ENCODE peak calls at places on chromosome 9, in nine cellular contexts. M is CD8-positive, alpha-beta T cell; B is A673; L is ovary; J is MM.1S; S is stomach; O is cardiac muscle cell; N is left ventricle myocardium inferior; Z is sigmoid colon. P is an unnamed sample.
A peak's percentile ranks its signal among the peaks of the same experiment; 100 is the strongest.

GRCh38 chr9:125889524-125890473 is 142.6 kb downstream of the PBX3 start:
- DNase-seq in M (peak; percentile 58), B (peak; percentile 47), L (peak; percentile 72), J (no peak), S (peak; percentile 43), O (peak; percentile 73), N (peak; percentile 39), Z (peak; percentile 61), P (no peak)

GRCh38 chr9:129640086-129640870 is 1.7 kb downstream of the ASB6 start:
- DNase-seq in M (no peak), B (peak; percentile 98), L (peak; percentile 60), J (no peak), S (peak; percentile 59), O (peak; percentile 46), N (no peak), Z (no peak), P (no peak)

GRCh38 chr9:20012232-20012631 is 223.4 kb upstream of the SLC24A2 start:
- DNase-seq in M (no peak), B (no peak), L (no peak), J (no peak), S (no peak), O (no peak), N (no peak), Z (no peak), P (no peak)

GRCh38 chr9:70003786-70004185 is 39.9 kb upstream of the MAMDC2 start:
- DNase-seq in M (no peak), B (no peak), L (no peak), J (no peak), S (no peak), O (peak; percentile 12), N (no peak), Z (no peak), P (no peak)

GRCh38 chr9:35695801-35696420 is 6.2 kb upstream of the TPM2 start:
- DNase-seq in M (no peak), B (no peak), L (no peak), J (no peak), S (peak; percentile 65), O (no peak), N (no peak), Z (peak; percentile 52), P (no peak)

GRCh38 chr9:110521211-110521610 is 58.3 kb downstream of the SVEP1 start:
- DNase-seq in M (no peak), B (peak; percentile 56), L (no peak), J (no peak), S (no peak), O (no peak), N (no peak), Z (no peak), P (no peak)

GRCh38 chr9:87497080-87497603 is 525 bp upstream of the DAPK1 start:
- DNase-seq in M (no peak), B (no peak), L (no peak), J (no peak), S (no peak), O (no peak), N (no peak), Z (no peak), P (no peak)

GRCh38 chr9:97854696-97855485 is 1.9 kb downstream of the FOXE1 start:
- DNase-seq in M (no peak), B (no peak), L (no peak), J (no peak), S (no peak), O (no peak), N (no peak), Z (no peak), P (no peak)

GRCh38 chr9:5574998-5575397 is 53.9 kb upstream of the RIC1 start:
- DNase-seq in M (no peak), B (no peak), L (no peak), J (no peak), S (no peak), O (no peak), N (no peak), Z (no peak), P (no peak)

GRCh38 chr9:92048924-92049625 is 66.1 kb downstream of the SPTLC1 start:
- DNase-seq in M (no peak), B (peak; percentile 23), L (no peak), J (no peak), S (no peak), O (no peak), N (no peak), Z (no peak), P (no peak)

GRCh38 chr9:76459691-76460635 is 981 bp downstream of the GCNT1 start:
- DNase-seq in M (no peak), B (peak; percentile 23), L (no peak), J (peak; percentile 36), S (peak; percentile 58), O (peak; percentile 67), N (peak; percentile 24), Z (no peak), P (no peak)
- TF ChIP-seq CTCF in M (no peak), B (no peak), L (no peak), J (peak; percentile 6), S (no peak), O (peak; percentile 45), N (no peak), Z (no peak), P (no peak)

GRCh38 chr9:136339173-136339957 is 12.0 kb downstream of the GPSM1 start:
- DNase-seq in M (peak; percentile 61), B (no peak), L (no peak), J (peak; percentile 55), S (peak; percentile 85), O (peak; percentile 70), N (peak; percentile 72), Z (no peak), P (no peak)

GRCh38 chr9:136340356-136341041 is 13.2 kb downstream of the GPSM1 start:
- DNase-seq in M (no peak), B (no peak), L (no peak), J (no peak), S (no peak), O (no peak), N (no peak), Z (no peak), P (no peak)

GRCh38 chr9:136338511-136338910 is 11.2 kb downstream of the GPSM1 start:
- DNase-seq in M (no peak), B (no peak), L (no peak), J (no peak), S (no peak), O (no peak), N (no peak), Z (no peak), P (no peak)

GRCh38 chr9:136341042-136341655 is 13.8 kb downstream of the GPSM1 start:
- DNase-seq in M (no peak), B (no peak), L (no peak), J (no peak), S (peak; percentile 41), O (no peak), N (peak; percentile 74), Z (no peak), P (no peak)

GRCh38 chr9:136339958-136340310 is 12.6 kb downstream of the GPSM1 start:
- DNase-seq in M (no peak), B (no peak), L (no peak), J (no peak), S (no peak), O (no peak), N (no peak), Z (no peak), P (no peak)
- H3K27ac ChIP-seq in M (no peak overlapping the region), B (no peak overlapping the region), L (no peak overlapping the region), J (no peak overlapping the region), S (no peak overlapping the region), O (no peak overlapping the region), N (peak overlapping the region; percentile 96), Z (no peak overlapping the region), P (no peak overlapping the region)

GRCh38 chr9:123099548-123099947 is 66.1 kb downstream of the GPR21 start:
- DNase-seq in M (no peak), B (no peak), L (no peak), J (no peak), S (no peak), O (no peak), N (no peak), Z (no peak), P (no peak)

GRCh38 chr9:123104807-123105206 is 71.3 kb downstream of the GPR21 start:
- DNase-seq in M (no peak), B (no peak), L (no peak), J (no peak), S (no peak), O (no peak), N (no peak), Z (no peak), P (no peak)

GRCh38 chr9:123099042-123099441 is 65.6 kb downstream of the GPR21 start:
- DNase-seq in M (no peak), B (no peak), L (no peak), J (no peak), S (no peak), O (no peak), N (no peak), Z (no peak), P (no peak)

GRCh38 chr9:123105490-123105889 is 72.0 kb downstream of the GPR21 start:
- DNase-seq in M (no peak), B (no peak), L (no peak), J (no peak), S (no peak), O (no peak), N (no peak), Z (no peak), P (no peak)

GRCh38 chr9:123102380-123103113 is 69.1 kb downstream of the GPR21 start:
- DNase-seq in M (no peak), B (peak; percentile 31), L (no peak), J (no peak), S (no peak), O (no peak), N (no peak), Z (no peak), P (no peak)
- TF ChIP-seq CTCF in M (no peak), B (peak; percentile 50), L (no peak), J (peak; percentile 42), S (no peak), O (peak; percentile 19), N (peak; percentile 33), Z (no peak), P (no peak)

GRCh38 chr9:123329329-123329955 is 26.6 kb upstream of the CRB2 start:
- DNase-seq in M (no peak), B (no peak), L (no peak), J (peak; percentile 46), S (peak; percentile 57), O (no peak), N (no peak), Z (no peak), P (no peak)

GRCh38 chr9:123324767-123325183 is 31.2 kb upstream of the CRB2 start:
- DNase-seq in M (no peak), B (no peak), L (no peak), J (no peak), S (no peak), O (no peak), N (no peak), Z (no peak), P (no peak)

GRCh38 chr9:123326030-123326586 is 29.9 kb upstream of the CRB2 start:
- DNase-seq in M (no peak), B (no peak), L (no peak), J (peak; percentile 3), S (no peak), O (no peak), N (no peak), Z (no peak), P (no peak)

GRCh38 chr9:123327697-123328100 is 28.3 kb upstream of the CRB2 start:
- DNase-seq in M (no peak), B (no peak), L (no peak), J (no peak), S (peak; percentile 82), O (no peak), N (no peak), Z (no peak), P (no peak)

DNA sequence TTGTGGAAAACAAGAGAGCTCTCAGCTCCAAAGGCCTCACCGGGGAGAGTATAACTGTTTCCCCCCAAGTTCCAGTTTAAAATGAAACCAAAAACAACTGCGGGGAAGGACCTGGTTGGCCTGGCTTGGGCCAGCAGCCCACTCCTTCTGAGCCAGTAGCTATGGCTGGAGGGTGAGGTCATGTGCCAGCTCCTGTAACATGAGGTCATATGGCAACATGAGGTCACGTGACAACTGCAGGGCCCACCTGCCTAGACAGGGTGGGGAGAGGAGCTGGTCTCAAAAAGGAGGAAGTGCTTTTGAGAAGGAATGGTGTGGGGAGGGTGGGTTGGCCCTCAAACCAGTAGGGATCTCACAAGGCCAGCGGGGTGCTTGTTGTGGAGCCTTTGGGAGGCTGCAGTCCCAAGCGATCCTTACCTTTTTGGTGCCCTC is 29.3 kb upstream of the CRB2 start:
- DNase-seq in M (no peak), B (no peak), L (no peak), J (peak; percentile 22), S (no peak), O (peak; percentile 19), N (no peak), Z (no peak), P (no peak)
- H3K27ac ChIP-seq in M (no peak overlapping the region), B (no peak overlapping the region), L (no peak overlapping the region), J (peak overlapping the region; percentile 2), S (peak overlapping the region; percentile 74), O (no peak overlapping the region), N (no peak overlapping the region), Z (no peak overlapping the region), P (no peak overlapping the region)

P was measured in coronary artery.